ENCODE peak calls at places on chromosome 5, in five cellular contexts. One of them, this sample, is unnamed.

GRCh38 chr5:32029291-32029690 is 144.8 kb downstream of the GOLPH3 start:
- DNase-seq in tibial nerve: no peak
- DNase-seq in HFF-Myc: no peak
- DNase-seq in progenitor cell of endocrine pancreas: no peak
- DNase-seq in SK-N-SH: no peak
- DNase-seq in this sample: no peak

GRCh38 chr5:74641014-74641777 is 668 bp upstream of the ENC1 start:
- DNase-seq in SK-N-SH: peak; percentile 79
- DNase-seq in HFF-Myc: peak; percentile 49
- DNase-seq in progenitor cell of endocrine pancreas: peak; percentile 65
- DNase-seq in tibial nerve: peak; percentile 49
- DNase-seq in this sample: peak; percentile 42

GRCh38 chr5:17882760-17883488 is 248.7 kb downstream of the TAF11L14 start:
- DNase-seq in SK-N-SH: no peak
- DNase-seq in progenitor cell of endocrine pancreas: no peak
- DNase-seq in HFF-Myc: no peak
- DNase-seq in tibial nerve: no peak
- DNase-seq in this sample: no peak

GRCh38 chr5:167614294-167615104 is 676.9 kb upstream of the WWC1 start:
- DNase-seq in progenitor cell of endocrine pancreas: no peak
- DNase-seq in tibial nerve: no peak
- DNase-seq in HFF-Myc: no peak
- DNase-seq in SK-N-SH: no peak
- DNase-seq in this sample: no peak

GRCh38 chr5:172630961-172631360 is 10.1 kb upstream of the NEURL1B start:
- DNase-seq in progenitor cell of endocrine pancreas: no peak
- DNase-seq in HFF-Myc: no peak
- DNase-seq in SK-N-SH: no peak
- DNase-seq in tibial nerve: no peak
- DNase-seq in this sample: no peak

GRCh38 chr5:32231929-32232328 is 57.8 kb upstream of the GOLPH3 start:
- DNase-seq in HFF-Myc: no peak
- DNase-seq in SK-N-SH: no peak
- DNase-seq in tibial nerve: no peak
- DNase-seq in progenitor cell of endocrine pancreas: no peak
- DNase-seq in this sample: no peak

GRCh38 chr5:146440870-146441495 is 6.2 kb upstream of the TCERG1 start:
- DNase-seq in HFF-Myc: peak; percentile 31
- DNase-seq in progenitor cell of endocrine pancreas: no peak
- DNase-seq in tibial nerve: no peak
- DNase-seq in SK-N-SH: no peak
- DNase-seq in this sample: no peak

GRCh38 chr5:56301041-56301440 is 67.9 kb upstream of the ANKRD55 start:
- DNase-seq in SK-N-SH: no peak
- DNase-seq in HFF-Myc: no peak
- DNase-seq in tibial nerve: no peak
- DNase-seq in progenitor cell of endocrine pancreas: no peak
- DNase-seq in this sample: no peak

GRCh38 chr5:26761040-26761439 is 277.3 kb downstream of the CDH9 start:
- DNase-seq in HFF-Myc: no peak
- DNase-seq in SK-N-SH: no peak
- DNase-seq in progenitor cell of endocrine pancreas: no peak
- DNase-seq in tibial nerve: no peak
- DNase-seq in this sample: no peak

GRCh38 chr5:89436464-89436863 is 553.5 kb upstream of the MEF2C start:
- DNase-seq in progenitor cell of endocrine pancreas: no peak
- DNase-seq in SK-N-SH: no peak
- DNase-seq in HFF-Myc: no peak
- DNase-seq in tibial nerve: no peak
- DNase-seq in this sample: no peak

GRCh38 chr5:181163487-181164075 is 16.2 kb downstream of the OR2V2 start:
- DNase-seq in progenitor cell of endocrine pancreas: no peak
- DNase-seq in SK-N-SH: no peak
- DNase-seq in HFF-Myc: no peak
- DNase-seq in tibial nerve: no peak
- DNase-seq in this sample: no peak

GRCh38 chr5:135085133-135085935 is 51.3 kb upstream of the PITX1 start:
- DNase-seq in progenitor cell of endocrine pancreas: no peak
- DNase-seq in SK-N-SH: no peak
- DNase-seq in tibial nerve: no peak
- DNase-seq in HFF-Myc: no peak
- DNase-seq in this sample: no peak

GRCh38 chr5:82045526-82046267 is 73.9 kb downstream of the ATG10 start:
- DNase-seq in SK-N-SH: no peak
- DNase-seq in HFF-Myc: peak; percentile 3
- DNase-seq in tibial nerve: no peak
- DNase-seq in progenitor cell of endocrine pancreas: no peak
- DNase-seq in this sample: no peak

GRCh38 chr5:34685485-34686197 is 29.5 kb downstream of the RAI14 start:
- DNase-seq in SK-N-SH: no peak
- DNase-seq in progenitor cell of endocrine pancreas: no peak
- DNase-seq in HFF-Myc: no peak
- DNase-seq in tibial nerve: no peak
- DNase-seq in this sample: no peak

GRCh38 chr5:61332891-61333350 is 863 bp downstream of the ZSWIM6 start:
- DNase-seq in tibial nerve: peak; percentile 26
- DNase-seq in progenitor cell of endocrine pancreas: no peak
- DNase-seq in SK-N-SH: peak; percentile 76
- DNase-seq in HFF-Myc: no peak
- DNase-seq in this sample: no peak

GRCh38 chr5:149873896-149874295 is 70.7 kb downstream of the PDE6A start:
- DNase-seq in tibial nerve: no peak
- DNase-seq in HFF-Myc: no peak
- DNase-seq in SK-N-SH: no peak
- DNase-seq in progenitor cell of endocrine pancreas: no peak
- DNase-seq in this sample: no peak

GRCh38 chr5:438481-438981 is 4.4 kb upstream of the EXOC3 start:
- DNase-seq in progenitor cell of endocrine pancreas: no peak
- DNase-seq in HFF-Myc: no peak
- DNase-seq in tibial nerve: no peak
- DNase-seq in SK-N-SH: no peak
- DNase-seq in this sample: no peak

GRCh38 chr5:50717615-50718014 is 51.2 kb downstream of the PARP8 start:
- DNase-seq in SK-N-SH: no peak
- DNase-seq in tibial nerve: no peak
- DNase-seq in HFF-Myc: no peak
- DNase-seq in progenitor cell of endocrine pancreas: no peak
- DNase-seq in this sample: no peak

GRCh38 chr5:53969331-53969730 is 341.0 kb downstream of the ARL15 start:
- DNase-seq in SK-N-SH: peak; percentile 24
- DNase-seq in tibial nerve: no peak
- DNase-seq in progenitor cell of endocrine pancreas: no peak
- DNase-seq in HFF-Myc: no peak
- DNase-seq in this sample: no peak

GRCh38 chr5:1431021-1431811 is 14.0 kb downstream of the SLC6A3 start:
- DNase-seq in SK-N-SH: peak; percentile 22
- DNase-seq in progenitor cell of endocrine pancreas: no peak
- DNase-seq in HFF-Myc: no peak
- DNase-seq in tibial nerve: no peak
- DNase-seq in this sample: no peak

GRCh38 chr5:131649160-131649559 is 14.1 kb upstream of the RAPGEF6 start:
- DNase-seq in tibial nerve: no peak
- DNase-seq in progenitor cell of endocrine pancreas: no peak
- DNase-seq in HFF-Myc: no peak
- DNase-seq in SK-N-SH: no peak
- DNase-seq in this sample: no peak

GRCh38 chr5:131641494-131641893 is 6.5 kb upstream of the RAPGEF6 start:
- DNase-seq in progenitor cell of endocrine pancreas: no peak
- DNase-seq in SK-N-SH: no peak
- DNase-seq in HFF-Myc: no peak
- DNase-seq in tibial nerve: no peak
- DNase-seq in this sample: no peak

GRCh38 chr5:131644822-131645221 is 9.8 kb upstream of the RAPGEF6 start:
- DNase-seq in tibial nerve: no peak
- DNase-seq in SK-N-SH: no peak
- DNase-seq in HFF-Myc: no peak
- DNase-seq in progenitor cell of endocrine pancreas: no peak
- DNase-seq in this sample: no peak

DNA sequence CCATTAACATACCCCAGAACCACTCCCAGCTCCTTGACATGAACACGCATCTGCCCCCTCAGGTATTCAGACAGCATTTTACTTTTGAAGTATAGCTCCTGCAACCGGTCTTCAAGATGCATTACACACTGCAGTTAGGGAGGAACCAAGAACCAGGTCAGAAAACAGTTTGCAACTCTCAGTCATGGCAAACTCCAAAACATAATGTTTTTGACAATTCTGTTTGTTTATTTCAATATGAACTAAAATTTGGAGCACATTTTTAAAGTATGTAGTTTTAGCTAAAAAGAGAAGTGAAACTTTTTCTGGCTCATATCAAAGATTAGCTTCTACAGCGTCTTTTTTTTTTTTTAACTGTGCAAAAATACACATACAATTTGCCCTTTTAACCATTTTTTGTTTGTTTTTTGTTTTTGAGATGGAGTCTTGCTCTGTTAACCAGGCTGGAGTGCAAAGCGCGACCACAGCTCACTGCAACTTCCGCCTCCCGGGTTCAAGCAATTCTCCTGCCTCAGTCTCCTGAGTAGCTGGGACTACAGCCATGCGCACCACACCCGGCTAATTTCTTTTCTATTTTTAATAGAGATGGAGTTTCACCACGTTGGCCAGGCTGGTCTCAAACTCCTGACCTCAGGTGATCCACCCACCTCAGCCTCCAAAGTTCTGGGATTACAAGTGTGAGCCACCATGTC is 12.2 kb upstream of the RAPGEF6 start:
- DNase-seq in HFF-Myc: no peak
- DNase-seq in progenitor cell of endocrine pancreas: no peak
- DNase-seq in SK-N-SH: no peak
- DNase-seq in tibial nerve: no peak
- DNase-seq in this sample: no peak
- TF ChIP-seq CTCF in HFF-Myc: no peak
- TF ChIP-seq CTCF in progenitor cell of endocrine pancreas: no peak
- TF ChIP-seq CTCF in SK-N-SH: no peak
- TF ChIP-seq CTCF in tibial nerve: no peak
- TF ChIP-seq CTCF in this sample: no peak

DNA sequence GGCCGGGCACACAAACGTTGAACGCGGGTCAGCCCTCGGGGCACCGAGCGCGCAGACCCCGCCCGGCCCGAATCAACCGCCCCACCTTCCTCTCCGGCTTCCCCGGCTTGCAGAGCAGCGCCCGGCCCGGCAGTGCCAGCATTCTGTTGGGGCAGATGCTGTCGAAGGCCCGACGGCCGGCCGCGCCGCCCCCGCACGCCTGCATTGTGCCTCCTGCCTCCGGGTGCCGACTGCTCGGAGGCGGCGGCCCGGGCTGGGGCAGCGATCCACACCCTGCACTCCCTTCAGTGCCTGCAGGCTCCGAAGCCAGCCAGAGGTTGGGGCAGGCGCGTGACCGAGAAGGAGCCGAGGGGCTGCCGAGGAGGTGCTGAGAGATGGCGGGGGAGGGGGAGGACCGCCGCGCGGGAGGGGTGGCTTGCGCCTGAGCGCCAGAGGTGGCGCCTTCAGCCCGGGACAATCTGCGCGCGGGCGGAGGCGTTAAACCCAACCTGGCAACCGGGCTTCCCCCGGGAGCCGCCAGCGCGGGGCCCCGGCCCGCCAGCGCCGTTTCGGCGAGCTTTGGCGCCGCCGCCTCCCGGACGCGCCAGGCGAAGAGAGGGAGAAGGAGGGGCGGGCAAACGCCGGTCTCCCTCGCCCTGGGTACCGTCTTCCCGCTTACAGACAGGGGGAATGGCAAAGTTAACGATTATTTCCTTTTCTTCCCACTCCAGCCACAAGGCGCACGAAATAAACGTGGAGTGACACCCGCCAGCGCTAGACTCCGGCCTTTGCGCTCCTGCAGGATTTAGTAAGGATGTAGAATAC is at the start of gene MCIDAS:
- DNase-seq in progenitor cell of endocrine pancreas: peak; percentile 45
- DNase-seq in HFF-Myc: no peak
- DNase-seq in SK-N-SH: peak; percentile 77
- DNase-seq in tibial nerve: no peak
- DNase-seq in this sample: no peak
- TF ChIP-seq CTCF in progenitor cell of endocrine pancreas: peak; percentile 23
- TF ChIP-seq CTCF in HFF-Myc: no peak
- TF ChIP-seq CTCF in SK-N-SH: peak; percentile 6
- TF ChIP-seq CTCF in tibial nerve: no peak
- TF ChIP-seq CTCF in this sample: no peak

DNA sequence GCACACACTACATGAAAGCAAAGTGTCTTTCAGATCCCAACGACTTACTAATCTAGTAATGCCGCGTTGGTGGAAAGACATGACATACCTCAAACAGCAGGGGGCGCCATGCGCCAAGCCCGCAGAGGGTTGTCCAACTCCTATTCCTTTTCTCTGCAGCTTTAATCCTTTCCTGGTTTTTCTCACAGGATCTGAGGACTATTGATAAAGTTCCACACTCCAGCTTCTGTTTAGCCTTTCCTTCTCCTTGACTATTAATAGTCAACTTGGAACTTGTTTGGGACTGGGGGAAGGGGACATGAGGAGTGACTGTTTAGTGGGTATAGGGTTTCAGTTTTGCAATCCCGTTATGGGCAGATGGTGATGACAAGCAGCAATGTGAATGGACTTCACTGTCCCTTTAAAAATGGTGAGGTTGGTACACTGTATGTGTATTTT is 62.9 kb downstream of the OTULIN start:
- DNase-seq in HFF-Myc: peak; percentile 56
- DNase-seq in tibial nerve: peak; percentile 48
- DNase-seq in progenitor cell of endocrine pancreas: peak; percentile 70
- DNase-seq in SK-N-SH: peak; percentile 81
- DNase-seq in this sample: no peak
- TF ChIP-seq CTCF in HFF-Myc: peak; percentile 93
- TF ChIP-seq CTCF in tibial nerve: peak; percentile 94
- TF ChIP-seq CTCF in progenitor cell of endocrine pancreas: peak; percentile 98
- TF ChIP-seq CTCF in SK-N-SH: peak; percentile 96
- TF ChIP-seq CTCF in this sample: peak; percentile 60

DNA sequence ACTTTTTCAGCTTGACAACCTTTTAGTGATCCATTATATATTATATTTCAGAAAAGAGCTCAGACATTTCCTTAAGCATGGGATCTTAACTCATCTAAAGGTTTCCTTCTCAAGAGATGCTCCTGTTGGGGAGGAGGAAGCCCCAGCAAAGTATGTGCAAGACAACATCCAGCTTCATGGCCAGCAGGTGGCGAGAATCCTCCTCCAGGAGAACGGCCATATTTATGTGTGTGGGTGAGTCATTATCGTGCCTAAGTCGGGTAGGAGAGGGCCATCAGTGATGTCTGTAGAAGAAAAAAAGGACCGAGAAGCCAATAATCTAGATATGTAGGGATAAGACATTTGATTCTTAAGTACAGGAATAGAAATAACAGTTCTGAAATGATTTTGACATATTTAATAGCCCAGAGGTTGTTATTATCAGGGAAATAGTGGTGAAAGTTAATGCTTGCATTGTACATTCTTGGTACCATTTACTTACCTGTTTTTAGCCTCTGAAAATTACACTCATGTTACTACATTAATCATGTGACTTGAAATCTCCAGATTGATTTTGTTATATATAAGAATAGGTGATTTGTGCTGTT is 28.2 kb downstream of the MTRR start:
- DNase-seq in SK-N-SH: peak; percentile 27
- DNase-seq in HFF-Myc: peak; percentile 37
- DNase-seq in progenitor cell of endocrine pancreas: no peak
- DNase-seq in tibial nerve: no peak
- DNase-seq in this sample: no peak
- TF ChIP-seq CTCF in SK-N-SH: peak; percentile 61
- TF ChIP-seq CTCF in HFF-Myc: peak; percentile 66
- TF ChIP-seq CTCF in progenitor cell of endocrine pancreas: peak; percentile 52
- TF ChIP-seq CTCF in tibial nerve: no peak
- TF ChIP-seq CTCF in this sample: no peak

This sample was measured in omental fat pad.